ENCODE peak calls at places on chromosomes 12 and 14, in six cellular contexts. One of them, this sample, is unnamed.

GRCh38 chr12:24756479-24757024 is 192.3 kb downstream of the BCAT1 start:
- DNase-seq in OCI-LY7: no peak
- DNase-seq in bronchial epithelial cell: no peak
- DNase-seq in fibroblast of lung: peak
- DNase-seq in AG09309: no peak
- DNase-seq in A549: no peak
- DNase-seq in this sample: no peak

GRCh38 chr12:54601841-54602240 is 13.4 kb upstream of the PPP1R1A start:
- DNase-seq in OCI-LY7: no peak
- DNase-seq in bronchial epithelial cell: peak
- DNase-seq in fibroblast of lung: no peak
- DNase-seq in AG09309: no peak
- DNase-seq in A549: no peak
- DNase-seq in this sample: no peak

GRCh38 chr12:12070674-12071661 is at the start of gene BCL2L14:
- DNase-seq in OCI-LY7: no peak
- DNase-seq in bronchial epithelial cell: peak
- DNase-seq in fibroblast of lung: peak
- DNase-seq in AG09309: no peak
- DNase-seq in A549: no peak
- DNase-seq in this sample: peak

GRCh38 chr14:92549853-92550244 is 36.3 kb downstream of the RIN3 start:
- DNase-seq in OCI-LY7: no peak
- DNase-seq in bronchial epithelial cell: no peak
- DNase-seq in fibroblast of lung: peak
- DNase-seq in AG09309: no peak
- DNase-seq in A549: no peak
- DNase-seq in this sample: no peak

GRCh38 chr14:104677506-104678332 is 11.7 kb upstream of the INF2 start:
- DNase-seq in OCI-LY7: peak
- DNase-seq in bronchial epithelial cell: peak
- DNase-seq in fibroblast of lung: peak
- DNase-seq in AG09309: no peak
- DNase-seq in A549: peak
- DNase-seq in this sample: no peak

GRCh38 chr14:76962303-76962660 is 66.2 kb downstream of the IRF2BPL start:
- DNase-seq in OCI-LY7: no peak
- DNase-seq in bronchial epithelial cell: no peak
- DNase-seq in fibroblast of lung: no peak
- DNase-seq in AG09309: no peak
- DNase-seq in A549: no peak
- DNase-seq in this sample: no peak

GRCh38 chr12:97177482-97177881 is 270.4 kb downstream of the NEDD1 start:
- DNase-seq in OCI-LY7: no peak
- DNase-seq in bronchial epithelial cell: no peak
- DNase-seq in fibroblast of lung: peak
- DNase-seq in AG09309: no peak
- DNase-seq in A549: no peak
- DNase-seq in this sample: no peak

GRCh38 chr14:93936245-93936644 is 9.1 kb downstream of the FAM181A start:
- DNase-seq in OCI-LY7: peak
- DNase-seq in bronchial epithelial cell: peak
- DNase-seq in fibroblast of lung: no peak
- DNase-seq in AG09309: no peak
- DNase-seq in A549: peak
- DNase-seq in this sample: no peak

GRCh38 chr12:47268501-47269459 is 189.0 kb upstream of the AMIGO2 start:
- DNase-seq in OCI-LY7: peak
- DNase-seq in bronchial epithelial cell: peak
- DNase-seq in fibroblast of lung: no peak
- DNase-seq in AG09309: no peak
- DNase-seq in A549: no peak
- DNase-seq in this sample: no peak

GRCh38 chr12:2845280-2845679 is 10.4 kb upstream of the NRIP2 start:
- DNase-seq in OCI-LY7: no peak
- DNase-seq in bronchial epithelial cell: no peak
- DNase-seq in fibroblast of lung: peak
- DNase-seq in AG09309: no peak
- DNase-seq in A549: no peak
- DNase-seq in this sample: no peak

GRCh38 chr14:73491256-73491976 is 683 bp downstream of the RIOX1 start:
- DNase-seq in OCI-LY7: peak
- DNase-seq in bronchial epithelial cell: peak
- DNase-seq in fibroblast of lung: peak
- DNase-seq in AG09309: no peak
- DNase-seq in A549: peak
- DNase-seq in this sample: no peak

GRCh38 chr12:54217774-54218221 is 29.0 kb upstream of the SMUG1 start:
- DNase-seq in OCI-LY7: peak
- DNase-seq in bronchial epithelial cell: no peak
- DNase-seq in fibroblast of lung: no peak
- DNase-seq in AG09309: no peak
- DNase-seq in A549: no peak
- DNase-seq in this sample: no peak

GRCh38 chr14:29930283-29930682 is 2.6 kb upstream of the PRKD1 start:
- DNase-seq in OCI-LY7: no peak
- DNase-seq in bronchial epithelial cell: peak
- DNase-seq in fibroblast of lung: peak
- DNase-seq in AG09309: peak
- DNase-seq in A549: no peak
- DNase-seq in this sample: no peak

GRCh38 chr12:3715999-3716398 is 36.9 kb downstream of the CRACR2A start:
- DNase-seq in OCI-LY7: no peak
- DNase-seq in bronchial epithelial cell: no peak
- DNase-seq in fibroblast of lung: no peak
- DNase-seq in AG09309: no peak
- DNase-seq in A549: no peak
- DNase-seq in this sample: no peak

GRCh38 chr14:42407153-42407552 is 800.5 kb downstream of the LRFN5 start:
- DNase-seq in OCI-LY7: no peak
- DNase-seq in bronchial epithelial cell: no peak
- DNase-seq in fibroblast of lung: no peak
- DNase-seq in AG09309: no peak
- DNase-seq in A549: no peak
- DNase-seq in this sample: no peak

GRCh38 chr12:132327351-132328171 is 1.8 kb downstream of the GALNT9 start:
- DNase-seq in OCI-LY7: no peak
- DNase-seq in bronchial epithelial cell: peak
- DNase-seq in fibroblast of lung: peak
- DNase-seq in AG09309: peak
- DNase-seq in A549: peak
- DNase-seq in this sample: peak

GRCh38 chr12:19575307-19576243 is 136.3 kb downstream of the AEBP2 start:
- DNase-seq in OCI-LY7: no peak
- DNase-seq in bronchial epithelial cell: peak
- DNase-seq in fibroblast of lung: peak
- DNase-seq in AG09309: no peak
- DNase-seq in A549: no peak
- DNase-seq in this sample: peak

GRCh38 chr14:99736600-99737371 is 52.7 kb downstream of the CYP46A1 start:
- DNase-seq in OCI-LY7: no peak
- DNase-seq in bronchial epithelial cell: no peak
- DNase-seq in fibroblast of lung: no peak
- DNase-seq in AG09309: no peak
- DNase-seq in A549: no peak
- DNase-seq in this sample: no peak

GRCh38 chr14:51552768-51553426 is 98.8 kb upstream of the FRMD6 start:
- DNase-seq in OCI-LY7: no peak
- DNase-seq in bronchial epithelial cell: peak
- DNase-seq in fibroblast of lung: peak
- DNase-seq in AG09309: no peak
- DNase-seq in A549: no peak
- DNase-seq in this sample: peak

GRCh38 chr12:6951551-6952120 is 480 bp downstream of the PTPN6 start:
- DNase-seq in OCI-LY7: no peak
- DNase-seq in bronchial epithelial cell: no peak
- DNase-seq in fibroblast of lung: no peak
- DNase-seq in AG09309: no peak
- DNase-seq in A549: no peak
- DNase-seq in this sample: no peak

GRCh38 chr12:122880668-122881067 is 15.3 kb downstream of the VPS37B start:
- DNase-seq in OCI-LY7: peak
- DNase-seq in bronchial epithelial cell: no peak
- DNase-seq in fibroblast of lung: peak
- DNase-seq in AG09309: no peak
- DNase-seq in A549: peak
- DNase-seq in this sample: no peak

GRCh38 chr12:122878780-122879612 is 16.9 kb downstream of the VPS37B start:
- DNase-seq in OCI-LY7: no peak
- DNase-seq in bronchial epithelial cell: no peak
- DNase-seq in fibroblast of lung: no peak
- DNase-seq in AG09309: no peak
- DNase-seq in A549: no peak
- DNase-seq in this sample: no peak

GRCh38 chr12:122876724-122877123 is 19.2 kb downstream of the VPS37B start:
- DNase-seq in OCI-LY7: no peak
- DNase-seq in bronchial epithelial cell: no peak
- DNase-seq in fibroblast of lung: peak
- DNase-seq in AG09309: no peak
- DNase-seq in A549: no peak
- DNase-seq in this sample: no peak

GRCh38 chr12:122882908-122883563 is 12.9 kb downstream of the VPS37B start:
- DNase-seq in OCI-LY7: no peak
- DNase-seq in bronchial epithelial cell: no peak
- DNase-seq in fibroblast of lung: no peak
- DNase-seq in AG09309: no peak
- DNase-seq in A549: no peak
- DNase-seq in this sample: no peak

DNA sequence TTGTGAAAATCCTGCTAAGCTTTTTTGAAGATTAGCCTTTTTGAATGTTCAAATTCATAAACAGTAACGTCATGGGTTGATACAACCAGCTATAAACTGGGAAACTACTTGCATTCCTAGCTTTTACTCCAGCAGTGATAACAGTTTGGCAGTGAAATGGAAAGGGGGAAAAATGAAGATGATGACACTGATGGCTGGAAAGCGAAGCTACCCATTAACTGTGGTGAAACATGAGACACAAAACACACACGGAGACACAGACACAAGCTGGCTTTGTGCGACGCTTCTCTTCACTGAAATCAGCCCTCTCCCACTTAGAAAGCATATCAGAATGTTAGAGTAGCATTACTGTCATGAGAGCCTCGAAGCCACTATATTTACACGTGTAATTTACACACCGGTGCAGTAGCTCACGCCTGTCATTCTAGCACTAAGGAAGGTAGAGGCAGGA is 15.7 kb downstream of the VPS37B start:
- DNase-seq in OCI-LY7: no peak
- DNase-seq in bronchial epithelial cell: no peak
- DNase-seq in fibroblast of lung: peak
- DNase-seq in AG09309: no peak
- DNase-seq in A549: no peak
- DNase-seq in this sample: no peak
- H3K4me3 ChIP-seq in OCI-LY7: no peak
- H3K4me3 ChIP-seq in bronchial epithelial cell: no peak
- H3K4me3 ChIP-seq in fibroblast of lung: no peak
- H3K4me3 ChIP-seq in AG09309: no peak
- H3K4me3 ChIP-seq in A549: no peak
- H3K4me3 ChIP-seq in this sample: no peak

GRCh38 chr12:123269395-123269892 is 2.2 kb downstream of the CDK2AP1 start:
- DNase-seq in OCI-LY7: peak
- DNase-seq in bronchial epithelial cell: no peak
- DNase-seq in fibroblast of lung: peak
- DNase-seq in AG09309: peak
- DNase-seq in A549: no peak
- DNase-seq in this sample: no peak
- TF ChIP-seq CTCF in OCI-LY7: peak
- TF ChIP-seq CTCF in bronchial epithelial cell: no peak
- TF ChIP-seq CTCF in fibroblast of lung: no peak
- TF ChIP-seq CTCF in AG09309: no peak
- TF ChIP-seq CTCF in A549: no peak
- TF ChIP-seq CTCF in this sample: no peak

DNA sequence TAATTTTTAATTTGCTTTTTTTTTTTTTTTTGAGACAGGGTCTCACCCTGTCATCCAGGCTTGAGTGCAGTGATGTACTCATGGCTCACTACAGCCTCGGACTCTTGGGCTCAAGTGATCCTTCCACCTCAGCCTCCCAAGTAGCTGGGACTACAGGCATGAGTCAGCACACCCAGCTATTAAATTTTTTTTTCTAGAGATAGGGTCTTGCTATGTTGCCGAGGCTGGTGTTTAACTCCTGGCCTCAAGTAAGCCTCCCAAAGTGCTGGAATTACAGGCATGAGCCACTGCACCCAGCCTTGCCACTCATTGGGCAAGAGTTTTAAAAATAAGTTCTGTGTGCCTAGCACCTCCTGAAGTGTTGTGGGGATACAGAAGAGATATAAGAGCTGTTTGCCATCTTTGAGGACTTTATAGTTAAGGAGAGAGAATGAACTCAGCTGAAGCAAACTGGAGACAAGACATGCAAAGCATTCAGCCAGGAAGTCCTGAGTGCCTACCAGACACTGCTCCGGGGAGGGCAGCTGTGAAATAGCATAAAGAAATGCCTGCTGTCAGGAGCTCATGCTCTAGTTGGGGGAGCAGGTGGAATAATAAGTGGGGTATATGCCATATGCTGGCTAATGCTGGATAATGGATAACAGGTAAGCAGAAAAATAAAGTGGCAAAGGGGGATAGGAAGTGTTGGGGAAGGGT is 15.0 kb upstream of the EMP1 start:
- DNase-seq in OCI-LY7: no peak
- DNase-seq in bronchial epithelial cell: no peak
- DNase-seq in fibroblast of lung: no peak
- DNase-seq in AG09309: no peak
- DNase-seq in A549: no peak
- DNase-seq in this sample: no peak
- H3K4me3 ChIP-seq in OCI-LY7: no peak
- H3K4me3 ChIP-seq in bronchial epithelial cell: no peak
- H3K4me3 ChIP-seq in fibroblast of lung: no peak
- H3K4me3 ChIP-seq in AG09309: no peak
- H3K4me3 ChIP-seq in A549: no peak
- H3K4me3 ChIP-seq in this sample: no peak

DNA sequence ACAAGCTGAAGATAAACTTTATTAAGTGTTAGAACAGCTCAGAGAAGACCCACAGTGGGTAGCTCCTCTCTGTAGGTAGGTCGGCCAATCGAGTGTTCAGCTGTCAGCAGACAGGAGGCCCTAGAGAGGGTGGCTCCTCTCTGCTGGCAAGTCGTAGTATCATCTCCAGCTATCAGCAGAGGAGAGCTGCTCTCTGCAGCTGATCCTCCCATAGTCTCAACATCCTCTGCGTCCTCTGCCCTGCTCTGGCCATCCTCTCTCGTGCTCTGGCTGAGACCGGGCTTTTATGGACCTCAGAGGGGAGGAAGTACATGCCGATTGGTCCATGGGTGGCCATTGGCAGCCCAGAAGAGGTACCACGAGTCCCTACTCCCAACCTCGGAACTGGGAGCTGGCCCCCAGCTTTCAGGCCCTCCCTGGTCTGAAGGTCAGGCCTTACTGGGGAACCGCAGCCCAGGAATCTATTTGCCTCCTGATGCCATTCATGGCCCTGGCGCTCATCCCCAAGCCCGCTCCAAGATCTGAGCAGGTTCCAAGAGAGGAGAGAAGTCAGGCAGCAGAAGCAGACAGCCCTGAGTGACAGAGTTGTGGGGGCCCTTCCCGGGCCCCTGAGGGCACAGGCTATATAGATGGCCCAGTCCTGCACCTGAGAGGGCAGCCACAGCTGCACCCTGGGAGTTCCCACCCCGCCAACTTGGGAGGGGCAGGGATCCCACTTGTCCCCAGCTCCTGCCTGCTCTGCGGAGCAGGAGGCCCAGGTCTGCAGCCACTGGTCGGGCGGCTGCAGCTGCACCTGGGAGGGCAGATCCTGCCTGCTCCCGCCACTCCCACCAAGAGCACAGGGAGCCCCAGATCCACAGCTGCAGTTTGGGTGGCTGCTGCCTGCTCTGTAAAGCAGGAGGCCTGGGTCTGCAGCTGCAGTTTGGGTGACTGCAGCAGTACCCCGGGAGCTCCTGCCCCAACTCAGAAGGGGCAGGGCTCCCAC is 3.5 kb upstream of the PWP1 start:
- DNase-seq in OCI-LY7: no peak
- DNase-seq in bronchial epithelial cell: no peak
- DNase-seq in fibroblast of lung: no peak
- DNase-seq in AG09309: no peak
- DNase-seq in A549: no peak
- DNase-seq in this sample: no peak
- TF ChIP-seq CTCF in OCI-LY7: no peak
- TF ChIP-seq CTCF in bronchial epithelial cell: no peak
- TF ChIP-seq CTCF in fibroblast of lung: no peak
- TF ChIP-seq CTCF in AG09309: no peak
- TF ChIP-seq CTCF in A549: no peak
- TF ChIP-seq CTCF in this sample: no peak

This sample was measured in LNCaP clone FGC.